ENCODE peak calls at places on chromosomes 1 and 21, in nine cellular contexts. A, D, F, J, U, H, G, T and P are unnamed samples.

GRCh38 chr1:101309334-101310221 is 72.8 kb downstream of the S1PR1 start:
- DNase-seq in A (peak; percentile 51), D (peak; percentile 32), F (peak; percentile 79), J (peak; percentile 18), U (peak; percentile 77), H (no peak), G (peak; percentile 60), T (no peak), P (peak; percentile 56)

GRCh38 chr1:87246436-87246835 is 82.2 kb upstream of the LMO4 start:
- DNase-seq in A (no peak), D (no peak), F (no peak), J (no peak), U (no peak), H (no peak), G (no peak), T (no peak), P (no peak)

GRCh38 chr1:53206735-53207379 is 10.2 kb downstream of the CPT2 start:
- DNase-seq in A (no peak), D (no peak), F (no peak), J (no peak), U (no peak), H (no peak), G (no peak), T (no peak), P (no peak)

GRCh38 chr1:219299420-219299819 is 125.7 kb downstream of the LYPLAL1 start:
- DNase-seq in A (no peak), D (no peak), F (no peak), J (no peak), U (no peak), H (no peak), G (no peak), T (no peak), P (no peak)

GRCh38 chr1:41408691-41409090 is 47.5 kb downstream of the FOXO6 start:
- DNase-seq in A (no peak), D (no peak), F (no peak), J (no peak), U (no peak), H (no peak), G (no peak), T (no peak), P (no peak)

GRCh38 chr1:3323021-3323790 is 131.3 kb upstream of the ARHGEF16 start:
- DNase-seq in A (peak; percentile 74), D (no peak), F (no peak), J (no peak), U (peak; percentile 85), H (no peak), G (peak; percentile 80), T (no peak), P (no peak)

GRCh38 chr21:17818158-17819113 is 720 bp downstream of the C21orf91 start:
- DNase-seq in A (peak; percentile 45), D (peak; percentile 31), F (peak; percentile 55), J (no peak), U (peak; percentile 62), H (peak; percentile 66), G (peak; percentile 34), T (no peak), P (peak; percentile 26)

GRCh38 chr1:243732627-243733026 is 117.4 kb downstream of the AKT3 start:
- DNase-seq in A (no peak), D (no peak), F (no peak), J (no peak), U (no peak), H (no peak), G (no peak), T (no peak), P (no peak)

GRCh38 chr1:5225687-5226389 is 571.4 kb downstream of the AJAP1 start:
- DNase-seq in A (no peak), D (no peak), F (no peak), J (no peak), U (no peak), H (no peak), G (no peak), T (no peak), P (no peak)

GRCh38 chr1:154423303-154423987 is 18.3 kb downstream of the IL6R start:
- DNase-seq in A (no peak), D (no peak), F (peak; percentile 87), J (no peak), U (no peak), H (no peak), G (no peak), T (no peak), P (peak; percentile 57)

GRCh38 chr1:2466834-2467554 is 9.1 kb upstream of the PLCH2 start:
- DNase-seq in A (no peak), D (no peak), F (no peak), J (no peak), U (no peak), H (no peak), G (no peak), T (no peak), P (peak; percentile 56)

GRCh38 chr1:7149080-7149838 is 364.0 kb downstream of the CAMTA1 start:
- DNase-seq in A (peak; percentile 85), D (no peak), F (no peak), J (peak; percentile 36), U (peak; percentile 21), H (peak; percentile 73), G (peak; percentile 85), T (no peak), P (peak; percentile 5)

GRCh38 chr1:12629974-12630760 is 12.2 kb upstream of the DHRS3 start:
- DNase-seq in A (no peak), D (no peak), F (no peak), J (no peak), U (no peak), H (no peak), G (no peak), T (no peak), P (no peak)

GRCh38 chr21:45643021-45643980 is at the start of gene PCBP3:
- DNase-seq in A (peak; percentile 97), D (peak; percentile 66), F (peak; percentile 86), J (peak; percentile 89), U (peak; percentile 97), H (peak; percentile 89), G (peak; percentile 96), T (peak; percentile 72), P (peak; percentile 94)

GRCh38 chr1:16718908-16719533 is 21.3 kb upstream of the RNU1-4 start:
- DNase-seq in A (no peak), D (no peak), F (peak; percentile 9), J (peak; percentile 9), U (peak; percentile 7), H (peak; percentile 66), G (peak; percentile 24), T (no peak), P (no peak)

GRCh38 chr1:25500694-25501093 is 42.7 kb upstream of the LDLRAP1 start:
- DNase-seq in A (no peak), D (no peak), F (no peak), J (no peak), U (no peak), H (peak; percentile 76), G (no peak), T (no peak), P (no peak)

GRCh38 chr1:25492323-25492722 is 51.1 kb upstream of the LDLRAP1 start:
- DNase-seq in A (no peak), D (no peak), F (no peak), J (no peak), U (no peak), H (no peak), G (no peak), T (no peak), P (no peak)

DNA sequence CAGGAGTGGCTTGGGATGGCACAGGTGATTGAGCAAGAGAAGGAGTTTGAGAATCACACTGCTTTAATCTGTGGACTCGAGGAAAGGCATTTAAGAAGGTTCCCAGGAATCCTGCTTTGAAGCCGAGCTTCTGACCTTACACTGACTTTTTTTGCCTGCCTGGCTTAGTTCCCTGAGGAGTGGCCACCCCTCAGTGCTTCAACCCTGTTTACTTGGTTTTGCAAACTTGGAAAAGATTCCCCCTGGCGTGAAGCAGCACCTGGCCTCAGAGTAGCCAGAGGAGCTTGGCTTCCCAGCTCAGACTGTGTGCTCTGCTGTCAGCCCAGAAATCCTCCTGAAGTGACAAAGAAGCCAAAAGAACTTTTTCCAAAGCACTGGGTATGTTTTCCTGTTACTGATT is 48.5 kb upstream of the LDLRAP1 start:
- DNase-seq in A (no peak), D (no peak), F (no peak), J (no peak), U (no peak), H (no peak), G (no peak), T (no peak), P (no peak)
- H3K27ac ChIP-seq in A (no peak overlapping the region), D (no peak overlapping the region), F (no peak overlapping the region), J (no peak overlapping the region), U (no peak overlapping the region), H (no peak overlapping the region), G (no peak overlapping the region), T (no peak overlapping the region), P (no peak overlapping the region)

DNA sequence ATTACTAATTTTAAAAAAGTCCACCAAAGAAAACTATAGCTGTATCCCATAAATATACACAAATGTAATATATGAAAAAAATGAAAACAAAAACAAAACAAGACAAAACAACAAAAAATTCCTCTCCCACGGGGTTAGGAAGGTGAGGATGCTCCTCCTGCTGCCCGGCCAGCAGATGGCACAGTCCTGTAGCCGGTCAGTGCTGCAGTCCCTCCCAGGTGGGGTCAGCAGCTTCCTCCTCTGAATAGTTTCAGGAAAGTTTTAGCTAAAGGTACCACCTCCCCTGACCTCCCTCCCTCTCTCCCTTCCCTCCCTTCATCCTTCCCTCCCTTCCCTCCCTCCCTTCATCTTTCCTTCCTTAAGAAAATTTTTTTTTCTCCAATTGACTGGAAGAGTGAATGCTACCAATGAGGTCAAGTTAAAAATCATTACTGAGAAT is 67.8 kb upstream of the BCL10 start:
- DNase-seq in A (peak; percentile 46), D (no peak), F (no peak), J (no peak), U (peak; percentile 49), H (no peak), G (peak; percentile 36), T (no peak), P (peak; percentile 56)
- TF ChIP-seq CTCF in A (peak; percentile 42), D (peak; percentile 21), F (peak; percentile 65), J (peak; percentile 73), U (peak; percentile 54), H (no peak), G (peak; percentile 55), T (peak; percentile 68), P (peak; percentile 59)

GRCh38 chr1:151635479-151636072 is 23.7 kb downstream of the SNX27 start:
- DNase-seq in A (no peak), D (no peak), F (no peak), J (no peak), U (no peak), H (no peak), G (no peak), T (no peak), P (no peak)
- H3K27ac ChIP-seq in A (no peak overlapping the region), D (no peak overlapping the region), F (no peak overlapping the region), J (no peak overlapping the region), U (no peak overlapping the region), H (no peak overlapping the region), G (no peak overlapping the region), T (no peak overlapping the region), P (no peak overlapping the region)

DNA sequence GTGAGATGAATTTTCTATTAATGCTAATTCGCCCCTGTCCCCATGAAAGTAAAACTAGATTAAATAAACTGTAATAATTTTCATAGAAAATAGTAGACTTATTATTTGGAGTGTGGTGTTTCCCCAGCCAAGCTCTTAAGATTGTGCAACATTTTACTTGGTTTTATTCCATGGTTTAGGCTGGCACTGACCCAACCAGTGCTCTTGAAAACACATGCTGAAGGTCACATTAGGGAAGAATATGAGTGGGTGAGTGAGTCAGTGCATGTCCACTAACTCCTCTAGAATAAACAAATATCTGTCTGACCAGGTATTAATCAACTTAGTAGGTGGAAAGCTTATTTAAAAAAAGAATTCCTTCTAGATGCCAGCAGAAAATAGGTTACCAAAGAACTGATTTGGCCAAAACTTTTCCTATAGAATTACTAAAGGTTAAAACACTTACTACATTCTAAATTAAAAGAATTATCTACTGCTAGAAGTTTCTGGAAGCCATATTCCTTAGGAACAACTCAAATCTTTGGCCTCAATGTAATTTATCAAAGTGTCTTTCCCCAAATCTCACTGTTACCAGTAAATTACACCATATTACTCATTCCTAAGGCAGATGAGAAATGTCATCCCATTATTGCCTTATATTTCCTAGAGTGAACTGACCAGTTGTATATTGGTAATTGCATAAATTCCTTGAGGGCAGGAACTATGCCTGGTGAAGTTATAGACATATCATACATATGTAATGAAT is 89.7 kb upstream of the RGS1 start:
- DNase-seq in A (peak; percentile 77), D (no peak), F (peak; percentile 98), J (peak; percentile 36), U (peak; percentile 70), H (peak; percentile 86), G (peak; percentile 75), T (peak; percentile 98), P (peak; percentile 71)
- TF ChIP-seq CTCF in A (no peak), D (no peak), F (no peak), J (no peak), U (no peak), H (no peak), G (no peak), T (no peak), P (no peak)